ENCODE peak calls at places on chromosomes 2 and 18, in eight cellular contexts. F, Z, V, J, Q, K, D and U are unnamed samples.

GRCh38 chr2:197993830-197994229 is 189.4 kb downstream of the PLCL1 start:
- DNase-seq in K (no peak), Z (no peak), D (no peak), J (no peak), Q (no peak), F (no peak), V (no peak), U (no peak)

GRCh38 chr2:236034974-236035373 is 133.2 kb downstream of the GBX2 start:
- DNase-seq in Z (no peak), F (no peak), Q (no peak), V (no peak), D (no peak), J (no peak), K (no peak), U (no peak)

GRCh38 chr2:60818272-60818671 is 62.2 kb downstream of the PAPOLG start:
- DNase-seq in V (no peak), Z (peak), D (no peak), K (no peak), J (no peak), Q (no peak), F (no peak), U (no peak)

GRCh38 chr18:34322365-34323289 is 97.9 kb upstream of the NOL4 start:
- DNase-seq in D (no peak), F (peak), J (no peak), V (no peak), K (peak), Z (peak), Q (peak), U (peak)

GRCh38 chr2:215540646-215541045 is 104.8 kb upstream of the FN1 start:
- DNase-seq in V (no peak), K (no peak), Q (no peak), Z (no peak), F (no peak), J (no peak), D (peak), U (no peak)

GRCh38 chr2:11574176-11575046 is 40.6 kb downstream of the GREB1 start:
- DNase-seq in K (no peak), D (no peak), V (no peak), Z (no peak), J (no peak), F (no peak), Q (no peak), U (no peak)

GRCh38 chr2:43818761-43819160 is 19.9 kb downstream of the ABCG5 start:
- DNase-seq in J (no peak), Q (no peak), V (no peak), F (no peak), Z (no peak), K (no peak), D (no peak), U (no peak)

GRCh38 chr2:73163522-73164367 is 38.6 kb upstream of the NOTO start:
- DNase-seq in D (no peak), V (peak), J (peak), F (peak), Z (peak), Q (peak), K (peak), U (peak)

GRCh38 chr2:191311627-191312026 is 66.4 kb downstream of the MYO1B start:
- DNase-seq in D (peak), Q (no peak), K (peak), V (no peak), J (no peak), F (no peak), Z (no peak), U (no peak)

GRCh38 chr18:62420151-62420512 is 95.0 kb downstream of the TNFRSF11A start:
- DNase-seq in V (no peak), Z (no peak), F (no peak), D (peak), J (no peak), K (no peak), Q (no peak), U (no peak)

GRCh38 chr2:192585418-192585817 is 390.7 kb upstream of the TMEFF2 start:
- DNase-seq in V (no peak), J (no peak), D (no peak), K (no peak), Q (no peak), Z (no peak), F (no peak), U (no peak)

GRCh38 chr18:63192885-63193349 is 126.7 kb downstream of the BCL2 start:
- DNase-seq in Q (no peak), V (no peak), Z (no peak), J (no peak), D (no peak), K (no peak), F (no peak), U (no peak)

GRCh38 chr2:66494708-66495107 is 59.8 kb downstream of the MEIS1 start:
- DNase-seq in J (no peak), K (no peak), D (peak), Q (no peak), F (no peak), Z (no peak), V (no peak), U (no peak)

GRCh38 chr2:105126353-105126752 is 88.5 kb downstream of the MRPS9 start:
- DNase-seq in Z (no peak), K (no peak), V (no peak), Q (no peak), F (no peak), J (no peak), D (no peak), U (no peak)

GRCh38 chr2:226057914-226058313 is 658.4 kb downstream of the NYAP2 start:
- DNase-seq in F (no peak), K (no peak), V (no peak), J (no peak), D (no peak), Q (no peak), Z (no peak), U (no peak)

GRCh38 chr2:3480352-3481010 is 38.9 kb downstream of the ADI1 start:
- DNase-seq in V (no peak), Z (peak), J (no peak), K (no peak), Q (peak), D (no peak), F (no peak), U (no peak)

GRCh38 chr2:236193026-236193425 is 24.8 kb upstream of the GBX2 start:
- DNase-seq in J (no peak), D (no peak), Z (no peak), F (no peak), V (no peak), Q (no peak), K (no peak), U (no peak)

GRCh38 chr2:170375192-170375591 is 197.2 kb downstream of the MYO3B start:
- DNase-seq in D (peak), J (no peak), F (no peak), Z (no peak), Q (no peak), K (no peak), V (no peak), U (no peak)

GRCh38 chr18:59048378-59048777 is 91.3 kb upstream of the SEC11C start:
- DNase-seq in K (no peak), Z (no peak), F (no peak), V (no peak), D (no peak), Q (no peak), J (no peak), U (no peak)

GRCh38 chr2:159201321-159202063 is 85.0 kb downstream of the WDSUB1 start:
- DNase-seq in Z (no peak), Q (no peak), D (no peak), F (peak), K (no peak), V (no peak), J (no peak), U (no peak)

GRCh38 chr18:68314403-68314802 is 400.5 kb downstream of the TMX3 start:
- DNase-seq in K (no peak), V (no peak), D (no peak), Q (no peak), Z (no peak), F (no peak), J (no peak), U (no peak)

GRCh38 chr2:238479847-238480246 is 53.1 kb downstream of the ASB1 start:
- DNase-seq in D (no peak), V (no peak), F (no peak), J (no peak), K (no peak), Q (no peak), Z (no peak), U (no peak)

GRCh38 chr2:74188018-74188601 is 9.4 kb upstream of the MOB1A start:
- DNase-seq in Z (no peak), K (no peak), Q (peak), D (peak), J (no peak), V (no peak), F (no peak), U (no peak)

GRCh38 chr18:39701839-39702238 is 2136.2 kb upstream of the CELF4 start:
- DNase-seq in J (no peak), Z (no peak), K (no peak), V (no peak), Q (no peak), D (peak), F (no peak), U (no peak)

GRCh38 chr2:120968307-120969015 is 232.8 kb downstream of the GLI2 start:
- DNase-seq in Z (no peak), F (no peak), V (no peak), J (no peak), D (no peak), K (no peak), Q (no peak), U (no peak)

GRCh38 chr2:237092920-237093781 is 7.5 kb downstream of the COPS8 start:
- DNase-seq in J (no peak), Q (peak), D (no peak), V (no peak), Z (peak), F (no peak), K (peak), U (no peak)

GRCh38 chr2:44290271-44290670 is 15.0 kb downstream of the SLC3A1 start:
- DNase-seq in K (no peak), V (no peak), Z (no peak), F (no peak), J (no peak), D (no peak), Q (no peak), U (no peak)

GRCh38 chr2:120625865-120626560 is 109.7 kb upstream of the GLI2 start:
- DNase-seq in V (no peak), J (no peak), D (no peak), F (no peak), Z (no peak), K (no peak), Q (peak), U (no peak)

GRCh38 chr2:179263460-179264237 is 983 bp downstream of the SESTD1 start:
- DNase-seq in V (no peak), K (peak), J (no peak), F (peak), D (no peak), Z (peak), Q (peak), U (peak)

GRCh38 chr2:236309669-236310029 is 45.4 kb upstream of the ASB18 start:
- DNase-seq in K (no peak), J (no peak), V (no peak), F (peak), Z (peak), Q (no peak), D (no peak), U (no peak)

GRCh38 chr2:239890347-239890746 is 134.8 kb downstream of the NDUFA10 start:
- DNase-seq in D (no peak), K (no peak), Q (no peak), Z (no peak), V (no peak), J (no peak), F (no peak), U (no peak)

GRCh38 chr2:166661824-166662223 is 167.8 kb upstream of the SCN7A start:
- DNase-seq in Q (no peak), F (no peak), D (no peak), K (no peak), J (no peak), Z (no peak), V (no peak), U (no peak)

GRCh38 chr2:157052685-157053224 is 204.8 kb upstream of the GALNT5 start:
- DNase-seq in J (no peak), V (no peak), Q (no peak), Z (no peak), D (no peak), F (no peak), K (no peak), U (no peak)